ENCODE peak calls at places on chromosomes 16 and 17, in ten cellular contexts. T, Q, D, W, L, I, V, H, M and E are unnamed samples.

GRCh38 chr17:29019475-29020181 is 13.8 kb upstream of the SEZ6 start:
- DNase-seq in Q (no peak), W (no peak), M (no peak), D (peak), L (peak), H (no peak), I (no peak), T (no peak), V (no peak), E (no peak)

GRCh38 chr17:69761767-69762321 is 313.2 kb upstream of the KCNJ16 start:
- DNase-seq in I (no peak), W (no peak), L (no peak), H (no peak), M (no peak), D (no peak), V (peak), T (peak), Q (no peak), E (no peak)

GRCh38 chr17:81028506-81028858 is 6.5 kb upstream of the BAIAP2 start:
- DNase-seq in T (no peak), H (no peak), L (no peak), D (no peak), V (no peak), M (no peak), W (no peak), Q (no peak), I (no peak), E (no peak)

GRCh38 chr17:51869387-51869786 is 289.1 kb downstream of the CA10 start:
- DNase-seq in L (peak), I (no peak), H (peak), W (peak), D (peak), V (no peak), T (no peak), M (no peak), Q (peak), E (no peak)

GRCh38 chr17:65684631-65685030 is 123.2 kb upstream of the AXIN2 start:
- DNase-seq in I (no peak), M (no peak), D (no peak), H (no peak), T (no peak), Q (no peak), V (no peak), W (no peak), L (no peak), E (no peak)

GRCh38 chr16:21598676-21599157 is 660 bp upstream of the METTL9 start:
- DNase-seq in W (peak), T (peak), Q (peak), D (no peak), V (no peak), L (no peak), I (no peak), M (no peak), H (peak), E (no peak)

GRCh38 chr16:89958068-89958467 is 9.5 kb downstream of the DEF8 start:
- DNase-seq in Q (peak), I (no peak), M (no peak), H (peak), W (peak), V (no peak), T (peak), D (peak), L (peak), E (peak)

GRCh38 chr17:35088911-35089845 is 25.7 kb upstream of the RFFL start:
- DNase-seq in V (no peak), L (peak), W (peak), H (peak), Q (peak), M (peak), D (peak), T (peak), I (peak), E (peak)

GRCh38 chr16:66740010-66740409 is 11.4 kb downstream of the DYNC1LI2 start:
- DNase-seq in I (no peak), V (no peak), H (peak), Q (peak), L (peak), D (peak), W (peak), M (no peak), T (no peak), E (no peak)

GRCh38 chr16:85332175-85332574 is 219.9 kb upstream of the CIBAR2 start:
- DNase-seq in H (no peak), M (no peak), Q (no peak), L (peak), V (no peak), I (no peak), W (no peak), T (no peak), D (no peak), E (no peak)

GRCh38 chr16:13560151-13560550 is 359.8 kb upstream of the ERCC4 start:
- DNase-seq in W (no peak), L (no peak), M (no peak), Q (no peak), I (no peak), V (no peak), D (no peak), T (no peak), H (no peak), E (no peak)

GRCh38 chr16:13557476-13557875 is 362.5 kb upstream of the ERCC4 start:
- DNase-seq in Q (no peak), L (no peak), H (no peak), T (no peak), W (no peak), V (no peak), M (no peak), I (no peak), D (no peak), E (no peak)

GRCh38 chr16:13561276-13561675 is 358.7 kb upstream of the ERCC4 start:
- DNase-seq in V (no peak), D (no peak), H (no peak), L (no peak), M (no peak), I (no peak), Q (no peak), W (no peak), T (no peak), E (no peak)

GRCh38 chr16:13559624-13560023 is 360.3 kb upstream of the ERCC4 start:
- DNase-seq in H (no peak), W (no peak), V (no peak), L (no peak), M (no peak), Q (no peak), D (no peak), T (no peak), I (no peak), E (no peak)

DNA sequence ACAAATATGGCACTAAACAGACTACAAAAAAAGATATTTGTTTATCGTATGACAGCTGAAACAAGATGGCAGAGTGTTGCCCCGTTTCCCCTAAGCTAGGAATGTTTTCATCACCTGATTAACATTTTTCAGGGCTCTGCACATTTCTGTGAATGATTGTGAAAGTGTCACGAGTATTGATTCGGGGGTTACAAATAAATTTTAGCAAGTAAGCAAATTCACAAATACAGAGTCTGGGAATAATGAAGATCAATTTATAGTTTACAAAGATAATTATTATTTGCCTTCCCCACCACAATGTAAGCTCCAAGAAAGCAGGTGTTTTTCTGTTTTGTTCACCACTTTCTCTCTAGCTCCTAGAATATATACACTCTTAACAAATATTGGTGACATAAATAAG is 361.2 kb upstream of the ERCC4 start:
- DNase-seq in M (no peak), T (no peak), W (no peak), Q (no peak), V (no peak), L (no peak), D (no peak), I (no peak), H (no peak), E (no peak)
- TF ChIP-seq CTCF in M (no peak), T (no peak), W (no peak), Q (no peak), V (no peak), L (no peak), D (no peak), I (no peak), H (no peak), E (no peak)

GRCh38 chr16:12214509-12214908 is 238.0 kb downstream of the SNX29 start:
- DNase-seq in T (no peak), W (no peak), I (no peak), V (no peak), H (no peak), L (peak), D (no peak), Q (no peak), M (no peak), E (no peak)

GRCh38 chr16:12211870-12212690 is 235.5 kb downstream of the SNX29 start:
- DNase-seq in T (no peak), M (no peak), L (no peak), H (no peak), I (no peak), D (no peak), V (no peak), W (no peak), Q (no peak), E (no peak)

GRCh38 chr16:12213180-12213579 is 236.6 kb downstream of the SNX29 start:
- DNase-seq in D (no peak), V (no peak), I (no peak), T (no peak), W (no peak), Q (no peak), L (no peak), M (no peak), H (no peak), E (no peak)

GRCh38 chr16:12217341-12217740 is 240.8 kb downstream of the SNX29 start:
- DNase-seq in V (no peak), Q (no peak), L (no peak), T (no peak), I (no peak), M (no peak), D (no peak), H (no peak), W (no peak), E (no peak)

DNA sequence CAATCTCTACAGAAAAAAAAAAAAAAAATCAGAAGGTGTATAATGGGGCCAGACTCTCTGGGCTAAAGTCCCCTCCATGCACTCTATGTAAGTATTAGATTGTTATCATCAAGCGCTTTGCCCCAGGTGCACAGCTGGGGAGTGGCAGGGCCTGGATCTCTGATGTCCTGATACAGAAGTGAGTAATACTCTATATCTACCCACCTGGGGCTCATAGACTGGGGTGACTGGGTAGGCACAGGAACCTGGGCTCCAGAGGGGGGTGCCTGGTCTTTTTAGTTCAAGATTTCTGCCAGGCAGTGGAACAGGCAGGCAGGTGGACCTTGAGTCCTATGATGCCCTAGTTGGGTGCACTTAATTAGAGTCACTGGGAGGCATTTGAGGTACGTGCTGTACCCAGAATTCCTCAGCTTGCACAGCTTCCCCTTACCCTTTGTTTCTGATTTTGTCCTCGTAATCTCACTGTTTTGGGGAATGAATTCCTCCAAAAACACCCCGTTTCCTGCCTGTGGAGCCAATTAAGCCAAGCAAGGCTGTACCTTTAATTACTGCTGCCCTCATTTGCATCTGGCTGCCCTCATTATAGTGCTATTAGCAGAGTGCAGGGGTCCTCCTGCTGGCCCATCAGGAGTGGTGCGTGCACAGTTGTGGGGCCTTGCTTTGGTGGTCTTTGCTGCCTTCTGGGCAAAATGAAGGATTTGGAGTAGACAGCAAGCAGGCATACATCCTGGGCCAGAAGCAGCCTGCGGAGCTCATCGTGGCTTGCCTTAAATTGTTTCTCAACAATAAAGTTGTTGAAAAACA is 239.0 kb downstream of the SNX29 start:
- DNase-seq in D (no peak), T (no peak), Q (peak), V (no peak), M (no peak), W (no peak), I (no peak), H (peak), L (peak), E (no peak)
- TF ChIP-seq CTCF in D (peak), T (no peak), Q (peak), V (peak), M (no peak), W (peak), I (no peak), H (peak), L (peak), E (no peak)

GRCh38 chr17:38864636-38865398 is 5.0 kb upstream of the LASP1 start:
- DNase-seq in L (peak), D (no peak), T (no peak), Q (no peak), W (no peak), V (no peak), I (no peak), M (no peak), H (no peak), E (no peak)
- TF ChIP-seq CTCF in L (peak), D (peak), T (no peak), Q (no peak), W (no peak), V (peak), I (no peak), M (no peak), H (no peak), E (no peak)

DNA sequence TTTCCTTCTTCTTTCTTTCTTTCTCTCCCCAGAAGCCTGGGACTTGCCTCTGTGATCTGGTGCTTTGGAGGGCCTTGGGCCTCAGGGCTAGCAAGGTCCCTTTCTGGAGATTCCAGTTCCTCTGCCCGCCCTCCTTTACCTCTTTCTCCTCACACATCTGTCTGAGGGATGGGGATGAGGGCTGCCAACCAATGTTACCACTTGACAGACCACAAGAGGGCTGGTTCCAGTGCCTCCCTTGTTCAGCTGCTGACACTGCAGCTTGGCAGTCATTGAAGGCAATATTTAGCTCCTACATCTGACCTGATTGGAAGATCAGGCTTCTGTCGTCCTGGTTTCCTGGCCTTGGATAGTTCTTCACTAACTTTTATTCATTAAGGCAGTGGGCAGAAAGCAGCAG is 3.6 kb upstream of the ZNF652 start:
- DNase-seq in T (no peak), L (peak), H (peak), V (no peak), W (peak), M (no peak), I (no peak), D (no peak), Q (peak), E (no peak)
- TF ChIP-seq CTCF in T (no peak), L (peak), H (peak), V (peak), W (no peak), M (no peak), I (no peak), D (no peak), Q (no peak), E (no peak)

GRCh38 chr16:82368041-82368440 is 198.0 kb upstream of the MPHOSPH6 start:
- DNase-seq in W (peak), T (no peak), I (no peak), V (peak), D (peak), M (peak), Q (peak), H (peak), L (peak), E (no peak)
- TF ChIP-seq CTCF in W (peak), T (no peak), I (no peak), V (peak), D (peak), M (no peak), Q (peak), H (peak), L (peak), E (no peak)